ENCODE peak calls at places on chromosomes 16 and 17, in four cellular contexts. One of them, this sample, is unnamed.

GRCh38 chr17:76783146-76783545 is 45.2 kb downstream of the MFSD11 start:
- DNase-seq in astrocyte of the spinal cord: no peak
- DNase-seq in AG10803: no peak
- DNase-seq in GM12865: peak
- DNase-seq in this sample: no peak

GRCh38 chr17:38743556-38744171 is 4.5 kb downstream of the PCGF2 start:
- DNase-seq in astrocyte of the spinal cord: no peak
- DNase-seq in GM12865: no peak
- DNase-seq in AG10803: no peak
- DNase-seq in this sample: no peak

GRCh38 chr17:78883533-78884131 is 19.4 kb downstream of the CEP295NL start:
- DNase-seq in GM12865: no peak
- DNase-seq in AG10803: peak
- DNase-seq in astrocyte of the spinal cord: peak
- DNase-seq in this sample: peak

GRCh38 chr16:88066680-88067529 is 115.7 kb downstream of the BANP start:
- DNase-seq in GM12865: no peak
- DNase-seq in AG10803: no peak
- DNase-seq in astrocyte of the spinal cord: no peak
- DNase-seq in this sample: no peak

GRCh38 chr17:19750020-19750572 is 2.0 kb upstream of the ALDH3A1 start:
- DNase-seq in astrocyte of the spinal cord: no peak
- DNase-seq in AG10803: no peak
- DNase-seq in GM12865: peak
- DNase-seq in this sample: no peak

GRCh38 chr17:9825751-9826150 is at the start of gene GLP2R:
- DNase-seq in AG10803: no peak
- DNase-seq in astrocyte of the spinal cord: no peak
- DNase-seq in GM12865: no peak
- DNase-seq in this sample: no peak

GRCh38 chr16:84190731-84191388 is at the start of gene ADAD2:
- DNase-seq in AG10803: no peak
- DNase-seq in GM12865: no peak
- DNase-seq in astrocyte of the spinal cord: no peak
- DNase-seq in this sample: no peak

GRCh38 chr16:5884339-5884738 is 786.7 kb upstream of the EEF2KMT start:
- DNase-seq in GM12865: no peak
- DNase-seq in astrocyte of the spinal cord: no peak
- DNase-seq in AG10803: no peak
- DNase-seq in this sample: no peak

GRCh38 chr16:87161822-87162676 is 155.1 kb downstream of the C16orf95 start:
- DNase-seq in GM12865: peak
- DNase-seq in astrocyte of the spinal cord: no peak
- DNase-seq in AG10803: no peak
- DNase-seq in this sample: no peak

GRCh38 chr16:5001986-5002385 is 31.7 kb downstream of the NAGPA start:
- DNase-seq in astrocyte of the spinal cord: no peak
- DNase-seq in AG10803: no peak
- DNase-seq in GM12865: no peak
- DNase-seq in this sample: no peak

GRCh38 chr17:28645576-28645939 is 600 bp upstream of the BLTP2 start:
- DNase-seq in GM12865: no peak
- DNase-seq in astrocyte of the spinal cord: no peak
- DNase-seq in AG10803: no peak
- DNase-seq in this sample: no peak

GRCh38 chr17:13074026-13074425 is 56.2 kb upstream of the ELAC2 start:
- DNase-seq in AG10803: peak
- DNase-seq in GM12865: peak
- DNase-seq in astrocyte of the spinal cord: peak
- DNase-seq in this sample: peak

GRCh38 chr17:8488931-8489330 is 53.2 kb downstream of the NDEL1 start:
- DNase-seq in astrocyte of the spinal cord: peak
- DNase-seq in AG10803: peak
- DNase-seq in GM12865: no peak
- DNase-seq in this sample: peak

GRCh38 chr17:83189013-83189672 is 109.7 kb downstream of the METRNL start:
- DNase-seq in astrocyte of the spinal cord: no peak
- DNase-seq in GM12865: no peak
- DNase-seq in AG10803: no peak
- DNase-seq in this sample: no peak

GRCh38 chr16:85350973-85351372 is 238.7 kb upstream of the CIBAR2 start:
- DNase-seq in astrocyte of the spinal cord: peak
- DNase-seq in AG10803: peak
- DNase-seq in GM12865: no peak
- DNase-seq in this sample: peak

GRCh38 chr16:81492307-81492706 is 47.7 kb downstream of the CMIP start:
- DNase-seq in GM12865: no peak
- DNase-seq in AG10803: no peak
- DNase-seq in astrocyte of the spinal cord: no peak
- DNase-seq in this sample: no peak

GRCh38 chr17:3773511-3773910 is 27.5 kb downstream of the ITGAE start:
- DNase-seq in AG10803: peak
- DNase-seq in astrocyte of the spinal cord: peak
- DNase-seq in GM12865: no peak
- DNase-seq in this sample: peak

DNA sequence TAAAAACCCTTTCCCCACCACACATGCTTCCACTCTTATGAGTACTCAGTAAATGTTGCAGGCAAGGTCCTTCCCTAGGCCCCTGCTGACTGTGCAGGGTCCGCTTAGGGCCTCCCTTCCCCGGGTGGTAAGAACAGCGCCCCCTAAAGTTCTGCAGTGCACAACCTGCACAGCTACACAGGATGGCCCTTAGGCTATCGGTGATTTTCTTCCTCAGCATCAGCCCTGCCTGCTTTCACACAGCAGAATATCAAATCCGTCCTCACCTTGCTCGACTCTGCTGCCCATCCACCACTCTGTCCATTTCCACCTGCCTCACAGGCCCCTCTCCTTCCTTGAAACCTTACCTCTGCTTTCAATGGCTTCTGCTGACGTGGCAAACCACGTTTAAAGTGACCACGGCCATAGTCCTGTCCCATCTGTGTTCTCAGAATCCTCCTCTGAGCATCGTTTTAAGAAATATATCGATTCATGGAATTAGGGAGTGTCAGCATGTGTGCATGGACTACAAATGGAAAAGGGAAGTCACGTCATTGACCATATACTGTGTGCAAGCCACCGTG is 51.4 kb upstream of the TMEM132E start:
- DNase-seq in AG10803: no peak
- DNase-seq in astrocyte of the spinal cord: no peak
- DNase-seq in GM12865: no peak
- DNase-seq in this sample: no peak
- TF ChIP-seq CTCF in AG10803: no peak
- TF ChIP-seq CTCF in astrocyte of the spinal cord: no peak
- TF ChIP-seq CTCF in GM12865: peak
- TF ChIP-seq CTCF in this sample: no peak

GRCh38 chr17:33290156-33290697 is 2.9 kb downstream of the ASIC2 start:
- DNase-seq in AG10803: no peak
- DNase-seq in astrocyte of the spinal cord: no peak
- DNase-seq in GM12865: no peak
- DNase-seq in this sample: no peak

GRCh38 chr17:33294994-33295393 is 1.9 kb upstream of the ASIC2 start:
- DNase-seq in GM12865: no peak
- DNase-seq in astrocyte of the spinal cord: no peak
- DNase-seq in AG10803: no peak
- DNase-seq in this sample: no peak

GRCh38 chr17:33291248-33292183 is 1.6 kb downstream of the ASIC2 start:
- DNase-seq in GM12865: no peak
- DNase-seq in astrocyte of the spinal cord: peak
- DNase-seq in AG10803: peak
- DNase-seq in this sample: peak

GRCh38 chr17:33292981-33293867 is at the start of gene ASIC2:
- DNase-seq in GM12865: no peak
- DNase-seq in AG10803: no peak
- DNase-seq in astrocyte of the spinal cord: no peak
- DNase-seq in this sample: no peak

DNA sequence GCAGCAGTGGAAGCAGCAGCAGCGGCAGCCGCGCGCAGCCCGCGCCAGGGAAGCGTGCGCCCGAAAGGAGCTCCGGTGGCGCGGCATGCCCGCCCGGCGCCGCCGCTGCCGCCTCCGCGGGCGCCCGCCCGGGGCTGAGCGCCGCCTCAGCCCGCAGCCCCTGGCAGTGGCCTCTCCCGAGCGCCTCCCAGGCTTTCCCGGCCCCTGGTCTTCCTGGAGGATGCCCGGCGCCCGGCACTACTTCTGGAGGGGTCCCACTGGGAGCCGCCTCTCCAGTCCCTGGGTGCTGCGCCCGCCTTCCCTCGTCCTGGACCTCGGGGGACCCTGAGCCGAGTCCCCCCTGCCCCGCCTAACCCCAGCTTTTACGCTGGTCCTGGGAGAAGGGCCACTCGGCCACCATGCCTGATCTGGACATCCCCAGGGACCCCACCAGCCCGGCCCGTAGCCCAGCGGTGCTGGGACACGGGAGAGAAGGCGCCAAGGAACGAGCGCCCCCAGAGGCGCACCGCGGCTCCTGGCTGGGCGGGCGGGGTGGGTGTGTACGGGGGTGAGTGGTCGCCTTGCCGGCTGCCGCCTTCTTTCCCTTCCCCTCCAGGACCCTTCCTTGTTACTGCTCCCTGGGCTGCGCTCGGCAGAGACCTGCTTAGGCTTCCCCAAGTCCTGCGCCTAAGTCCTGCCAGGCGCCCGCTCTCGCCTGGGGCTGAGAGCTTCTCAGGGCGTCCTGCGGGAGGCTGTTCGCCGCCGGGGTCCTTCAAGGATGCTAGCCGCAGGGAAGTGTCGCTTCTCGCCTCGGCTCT is 713 bp downstream of the ASIC2 start:
- DNase-seq in AG10803: no peak
- DNase-seq in GM12865: no peak
- DNase-seq in astrocyte of the spinal cord: peak
- DNase-seq in this sample: peak
- H3K4me3 ChIP-seq in AG10803: no peak
- H3K4me3 ChIP-seq in GM12865: no peak
- H3K4me3 ChIP-seq in astrocyte of the spinal cord: no peak
- H3K4me3 ChIP-seq in this sample: no peak

GRCh38 chr17:43085489-43085888 is 39.7 kb downstream of the BRCA1 start:
- DNase-seq in AG10803: no peak
- DNase-seq in GM12865: no peak
- DNase-seq in astrocyte of the spinal cord: peak
- DNase-seq in this sample: peak
- TF ChIP-seq CTCF in AG10803: no peak
- TF ChIP-seq CTCF in GM12865: no peak
- TF ChIP-seq CTCF in astrocyte of the spinal cord: peak
- TF ChIP-seq CTCF in this sample: peak

GRCh38 chr16:30077656-30078055 is 1.9 kb downstream of the PPP4C start:
- DNase-seq in AG10803: no peak
- DNase-seq in astrocyte of the spinal cord: no peak
- DNase-seq in GM12865: no peak
- DNase-seq in this sample: no peak
- H3K4me3 ChIP-seq in AG10803: peak
- H3K4me3 ChIP-seq in astrocyte of the spinal cord: no peak
- H3K4me3 ChIP-seq in GM12865: no peak
- H3K4me3 ChIP-seq in this sample: no peak

GRCh38 chr16:67244387-67245188 is 2.7 kb downstream of the FHOD1 start:
- DNase-seq in AG10803: peak
- DNase-seq in astrocyte of the spinal cord: peak
- DNase-seq in GM12865: peak
- DNase-seq in this sample: peak
- TF ChIP-seq CTCF in AG10803: peak
- TF ChIP-seq CTCF in astrocyte of the spinal cord: peak
- TF ChIP-seq CTCF in GM12865: no peak
- TF ChIP-seq CTCF in this sample: no peak

GRCh38 chr17:50636145-50636803 is 1.6 kb downstream of the ABCC3 start:
- DNase-seq in astrocyte of the spinal cord: no peak
- DNase-seq in AG10803: no peak
- DNase-seq in GM12865: no peak
- DNase-seq in this sample: no peak

GRCh38 chr17:50633683-50634082 is 998 bp upstream of the ABCC3 start:
- DNase-seq in AG10803: no peak
- DNase-seq in GM12865: no peak
- DNase-seq in astrocyte of the spinal cord: no peak
- DNase-seq in this sample: no peak

GRCh38 chr17:50634123-50634914 is at the start of gene ABCC3:
- DNase-seq in astrocyte of the spinal cord: no peak
- DNase-seq in AG10803: peak
- DNase-seq in GM12865: peak
- DNase-seq in this sample: peak

GRCh38 chr17:50635720-50636144 is 1.1 kb downstream of the ABCC3 start:
- DNase-seq in astrocyte of the spinal cord: no peak
- DNase-seq in AG10803: no peak
- DNase-seq in GM12865: no peak
- DNase-seq in this sample: no peak

GRCh38 chr17:50634915-50635719 is 436 bp downstream of the ABCC3 start:
- DNase-seq in AG10803: no peak
- DNase-seq in GM12865: no peak
- DNase-seq in astrocyte of the spinal cord: no peak
- DNase-seq in this sample: no peak
- H3K4me3 ChIP-seq in AG10803: peak
- H3K4me3 ChIP-seq in GM12865: peak
- H3K4me3 ChIP-seq in astrocyte of the spinal cord: peak
- H3K4me3 ChIP-seq in this sample: peak

GRCh38 chr16:1043831-1044514 is 28.6 kb upstream of the SSTR5 start:
- DNase-seq in GM12865: no peak
- DNase-seq in astrocyte of the spinal cord: no peak
- DNase-seq in AG10803: no peak
- DNase-seq in this sample: no peak
- TF ChIP-seq CTCF in GM12865: no peak
- TF ChIP-seq CTCF in astrocyte of the spinal cord: no peak
- TF ChIP-seq CTCF in AG10803: no peak
- TF ChIP-seq CTCF in this sample: no peak

GRCh38 chr16:3645108-3645503 is 9.4 kb upstream of the DNASE1 start:
- DNase-seq in astrocyte of the spinal cord: no peak
- DNase-seq in GM12865: no peak
- DNase-seq in AG10803: no peak
- DNase-seq in this sample: no peak
- H3K4me3 ChIP-seq in astrocyte of the spinal cord: no peak
- H3K4me3 ChIP-seq in GM12865: no peak
- H3K4me3 ChIP-seq in AG10803: no peak
- H3K4me3 ChIP-seq in this sample: no peak